ENCODE peak calls at places on chromosomes 12 and 14, in eight cellular contexts. One of them, this sample, is unnamed.

GRCh38 chr14:60590907-60591510 is 58.3 kb downstream of the SIX1 start:
- DNase-seq in GM12865: no peak
- DNase-seq in GM12864: no peak
- DNase-seq in colonic mucosa: no peak
- DNase-seq in brain microvascular endothelial cell: no peak
- DNase-seq in gastrocnemius medialis: no peak
- DNase-seq in AG09309: peak
- DNase-seq in GM23338: peak
- DNase-seq in this sample: peak

GRCh38 chr12:50103767-50104321 is at the start of gene GPD1:
- DNase-seq in gastrocnemius medialis: peak
- DNase-seq in AG09309: no peak
- DNase-seq in colonic mucosa: peak
- DNase-seq in brain microvascular endothelial cell: no peak
- DNase-seq in GM12864: no peak
- DNase-seq in GM23338: peak
- DNase-seq in GM12865: no peak
- DNase-seq in this sample: peak

GRCh38 chr14:58849609-58850008 is 211.8 kb downstream of the DACT1 start:
- DNase-seq in colonic mucosa: no peak
- DNase-seq in AG09309: no peak
- DNase-seq in brain microvascular endothelial cell: no peak
- DNase-seq in GM23338: no peak
- DNase-seq in GM12865: no peak
- DNase-seq in gastrocnemius medialis: no peak
- DNase-seq in GM12864: no peak
- DNase-seq in this sample: no peak

GRCh38 chr14:54683882-54684794 is 117.2 kb downstream of the SAMD4A start:
- DNase-seq in colonic mucosa: peak
- DNase-seq in gastrocnemius medialis: peak
- DNase-seq in GM12864: no peak
- DNase-seq in AG09309: peak
- DNase-seq in GM23338: peak
- DNase-seq in GM12865: no peak
- DNase-seq in brain microvascular endothelial cell: peak
- DNase-seq in this sample: peak

GRCh38 chr14:24258548-24259265 is 4.3 kb downstream of the TGM1 start:
- DNase-seq in GM12864: no peak
- DNase-seq in GM12865: no peak
- DNase-seq in colonic mucosa: no peak
- DNase-seq in gastrocnemius medialis: no peak
- DNase-seq in AG09309: no peak
- DNase-seq in brain microvascular endothelial cell: no peak
- DNase-seq in GM23338: no peak
- DNase-seq in this sample: no peak

GRCh38 chr14:60984225-60984624 is 3.2 kb downstream of the SLC38A6 start:
- DNase-seq in GM23338: no peak
- DNase-seq in colonic mucosa: no peak
- DNase-seq in GM12865: no peak
- DNase-seq in AG09309: no peak
- DNase-seq in brain microvascular endothelial cell: no peak
- DNase-seq in gastrocnemius medialis: no peak
- DNase-seq in GM12864: no peak
- DNase-seq in this sample: no peak

GRCh38 chr12:94867066-94867855 is 136.2 kb downstream of the NDUFA12 start:
- DNase-seq in GM12864: no peak
- DNase-seq in GM12865: peak
- DNase-seq in gastrocnemius medialis: no peak
- DNase-seq in GM23338: no peak
- DNase-seq in colonic mucosa: no peak
- DNase-seq in AG09309: no peak
- DNase-seq in brain microvascular endothelial cell: peak
- DNase-seq in this sample: peak

GRCh38 chr14:64758711-64759554 is 54.7 kb downstream of the PLEKHG3 start:
- DNase-seq in gastrocnemius medialis: no peak
- DNase-seq in GM12864: no peak
- DNase-seq in GM23338: no peak
- DNase-seq in AG09309: peak
- DNase-seq in colonic mucosa: no peak
- DNase-seq in GM12865: no peak
- DNase-seq in brain microvascular endothelial cell: peak
- DNase-seq in this sample: peak

GRCh38 chr14:90483551-90483950 is 86.7 kb downstream of the CALM1 start:
- DNase-seq in gastrocnemius medialis: no peak
- DNase-seq in AG09309: no peak
- DNase-seq in GM23338: peak
- DNase-seq in colonic mucosa: peak
- DNase-seq in GM12864: no peak
- DNase-seq in brain microvascular endothelial cell: no peak
- DNase-seq in GM12865: no peak
- DNase-seq in this sample: no peak

GRCh38 chr12:109182041-109182839 is 65.9 kb downstream of the ACACB start:
- DNase-seq in GM23338: no peak
- DNase-seq in colonic mucosa: no peak
- DNase-seq in GM12865: no peak
- DNase-seq in brain microvascular endothelial cell: no peak
- DNase-seq in GM12864: no peak
- DNase-seq in AG09309: no peak
- DNase-seq in gastrocnemius medialis: no peak
- DNase-seq in this sample: no peak

GRCh38 chr14:29390046-29390841 is 537.4 kb downstream of the PRKD1 start:
- DNase-seq in AG09309: no peak
- DNase-seq in GM12865: no peak
- DNase-seq in GM12864: no peak
- DNase-seq in gastrocnemius medialis: no peak
- DNase-seq in GM23338: peak
- DNase-seq in brain microvascular endothelial cell: no peak
- DNase-seq in colonic mucosa: no peak
- DNase-seq in this sample: peak

GRCh38 chr14:53915364-53916014 is 41.1 kb downstream of the BMP4 start:
- DNase-seq in brain microvascular endothelial cell: no peak
- DNase-seq in AG09309: no peak
- DNase-seq in GM12865: no peak
- DNase-seq in gastrocnemius medialis: no peak
- DNase-seq in GM23338: no peak
- DNase-seq in GM12864: no peak
- DNase-seq in colonic mucosa: no peak
- DNase-seq in this sample: no peak

GRCh38 chr12:114888458-114888857 is 204.5 kb upstream of the TBX3 start:
- DNase-seq in GM12864: no peak
- DNase-seq in gastrocnemius medialis: no peak
- DNase-seq in colonic mucosa: no peak
- DNase-seq in brain microvascular endothelial cell: peak
- DNase-seq in GM12865: no peak
- DNase-seq in GM23338: no peak
- DNase-seq in AG09309: no peak
- DNase-seq in this sample: peak

GRCh38 chr12:53299101-53299453 is 418 bp upstream of the MYG1 start:
- DNase-seq in GM12864: no peak
- DNase-seq in AG09309: no peak
- DNase-seq in colonic mucosa: no peak
- DNase-seq in GM23338: no peak
- DNase-seq in gastrocnemius medialis: no peak
- DNase-seq in GM12865: no peak
- DNase-seq in brain microvascular endothelial cell: peak
- DNase-seq in this sample: peak

GRCh38 chr12:122865268-122866231 is 30.3 kb downstream of the HIP1R start:
- DNase-seq in colonic mucosa: no peak
- DNase-seq in GM12865: peak
- DNase-seq in brain microvascular endothelial cell: no peak
- DNase-seq in gastrocnemius medialis: no peak
- DNase-seq in GM12864: no peak
- DNase-seq in GM23338: peak
- DNase-seq in AG09309: no peak
- DNase-seq in this sample: no peak

GRCh38 chr12:42663621-42664020 is 74.1 kb upstream of the PRICKLE1 start:
- DNase-seq in colonic mucosa: no peak
- DNase-seq in GM23338: no peak
- DNase-seq in AG09309: no peak
- DNase-seq in GM12864: no peak
- DNase-seq in brain microvascular endothelial cell: no peak
- DNase-seq in gastrocnemius medialis: no peak
- DNase-seq in GM12865: no peak
- DNase-seq in this sample: no peak

GRCh38 chr12:89166525-89166934 is 185.8 kb downstream of the DUSP6 start:
- DNase-seq in colonic mucosa: no peak
- DNase-seq in AG09309: no peak
- DNase-seq in gastrocnemius medialis: no peak
- DNase-seq in GM12865: peak
- DNase-seq in brain microvascular endothelial cell: peak
- DNase-seq in GM23338: no peak
- DNase-seq in GM12864: peak
- DNase-seq in this sample: peak

GRCh38 chr14:72715910-72716268 is 178.0 kb downstream of the DPF3 start:
- DNase-seq in brain microvascular endothelial cell: no peak
- DNase-seq in gastrocnemius medialis: peak
- DNase-seq in AG09309: no peak
- DNase-seq in GM12864: no peak
- DNase-seq in GM12865: no peak
- DNase-seq in colonic mucosa: no peak
- DNase-seq in GM23338: no peak
- DNase-seq in this sample: no peak

GRCh38 chr14:92513204-92513965 is at the start of gene RIN3:
- DNase-seq in AG09309: no peak
- DNase-seq in GM12864: no peak
- DNase-seq in brain microvascular endothelial cell: peak
- DNase-seq in GM23338: peak
- DNase-seq in colonic mucosa: peak
- DNase-seq in gastrocnemius medialis: no peak
- DNase-seq in GM12865: peak
- DNase-seq in this sample: peak

GRCh38 chr12:131113562-131113961 is 159.9 kb downstream of the ADGRD1 start:
- DNase-seq in colonic mucosa: no peak
- DNase-seq in GM12864: no peak
- DNase-seq in AG09309: no peak
- DNase-seq in gastrocnemius medialis: peak
- DNase-seq in GM23338: no peak
- DNase-seq in brain microvascular endothelial cell: no peak
- DNase-seq in GM12865: no peak
- DNase-seq in this sample: no peak

GRCh38 chr12:48991247-48992050 is 7.7 kb downstream of the DDN start:
- DNase-seq in AG09309: no peak
- DNase-seq in GM12865: no peak
- DNase-seq in colonic mucosa: no peak
- DNase-seq in gastrocnemius medialis: no peak
- DNase-seq in GM23338: no peak
- DNase-seq in brain microvascular endothelial cell: no peak
- DNase-seq in GM12864: no peak
- DNase-seq in this sample: no peak

GRCh38 chr12:116194935-116195431 is 82.5 kb downstream of the MED13L start:
- DNase-seq in colonic mucosa: no peak
- DNase-seq in GM12864: peak
- DNase-seq in GM12865: peak
- DNase-seq in brain microvascular endothelial cell: no peak
- DNase-seq in GM23338: no peak
- DNase-seq in gastrocnemius medialis: no peak
- DNase-seq in AG09309: no peak
- DNase-seq in this sample: no peak
- TF ChIP-seq CTCF in colonic mucosa: no peak
- TF ChIP-seq CTCF in GM12864: no peak
- TF ChIP-seq CTCF in GM12865: no peak
- TF ChIP-seq CTCF in brain microvascular endothelial cell: no peak
- TF ChIP-seq CTCF in GM23338: no peak
- TF ChIP-seq CTCF in gastrocnemius medialis: no peak
- TF ChIP-seq CTCF in AG09309: no peak
- TF ChIP-seq CTCF in this sample: no peak

DNA sequence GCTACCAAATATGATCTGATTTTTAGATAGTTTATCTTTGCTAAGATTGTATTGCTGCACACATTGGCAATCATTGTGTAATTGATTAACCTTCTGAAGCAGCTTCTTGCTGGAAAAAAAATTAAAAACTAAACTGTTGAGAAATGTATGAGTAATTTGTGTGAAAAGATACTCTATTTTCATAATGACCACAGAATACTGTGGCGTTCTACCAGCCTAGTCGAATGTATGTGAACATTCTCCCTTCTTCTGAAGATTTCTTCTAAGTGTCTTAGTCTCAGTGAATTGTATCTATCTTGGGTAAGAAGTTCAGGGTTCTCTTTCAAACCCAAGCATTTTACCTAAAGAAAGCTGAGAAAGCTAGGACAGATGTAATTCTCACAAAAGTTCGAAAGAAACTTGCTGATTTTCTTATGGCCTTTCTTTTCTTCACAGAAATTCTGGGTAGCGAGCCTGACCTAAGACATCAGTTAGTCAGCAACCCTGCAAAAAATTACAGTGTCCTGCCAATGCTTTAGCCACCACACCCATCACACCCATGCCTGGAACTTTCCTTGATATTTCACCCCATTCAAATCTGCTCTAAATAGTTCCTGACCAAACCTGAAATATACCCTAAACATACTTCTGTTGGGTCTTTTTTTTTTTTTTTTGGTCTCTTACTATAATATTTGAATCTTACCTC is 27.1 kb upstream of the C12orf71 start:
- DNase-seq in GM23338: no peak
- DNase-seq in colonic mucosa: no peak
- DNase-seq in AG09309: no peak
- DNase-seq in brain microvascular endothelial cell: peak
- DNase-seq in GM12864: no peak
- DNase-seq in gastrocnemius medialis: no peak
- DNase-seq in GM12865: no peak
- DNase-seq in this sample: peak
- H3K4me3 ChIP-seq in GM23338: no peak
- H3K4me3 ChIP-seq in colonic mucosa: no peak
- H3K4me3 ChIP-seq in AG09309: no peak
- H3K4me3 ChIP-seq in brain microvascular endothelial cell: no peak
- H3K4me3 ChIP-seq in GM12864: no peak
- H3K4me3 ChIP-seq in gastrocnemius medialis: no peak
- H3K4me3 ChIP-seq in GM12865: no peak
- H3K4me3 ChIP-seq in this sample: no peak

DNA sequence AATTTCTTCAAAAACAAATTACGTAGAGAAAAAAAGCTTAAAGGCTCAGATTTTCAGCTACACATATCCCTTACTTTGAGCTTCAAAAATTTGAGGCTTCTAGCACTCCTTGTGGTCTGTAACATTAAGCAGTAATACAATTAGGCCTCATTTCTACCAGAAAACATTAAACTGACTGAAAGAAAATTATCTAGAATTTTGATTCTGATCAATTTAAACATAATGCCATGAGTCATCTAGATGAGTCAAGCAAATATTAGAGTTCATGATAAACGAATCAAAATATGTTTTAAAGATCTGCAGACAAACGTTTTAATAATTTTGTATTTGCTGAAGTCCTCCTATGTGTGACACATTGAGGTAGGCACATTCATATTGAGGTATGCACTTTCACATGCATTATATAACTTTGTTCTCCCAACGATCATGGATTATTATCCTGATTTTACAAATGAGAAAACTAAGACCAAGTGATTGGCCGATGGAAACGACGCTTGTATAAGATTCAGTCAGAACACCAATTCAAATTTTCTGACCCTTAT is 4.3 kb downstream of the OSBPL8 start:
- DNase-seq in GM12865: no peak
- DNase-seq in GM12864: no peak
- DNase-seq in colonic mucosa: no peak
- DNase-seq in gastrocnemius medialis: no peak
- DNase-seq in brain microvascular endothelial cell: no peak
- DNase-seq in AG09309: no peak
- DNase-seq in GM23338: no peak
- DNase-seq in this sample: peak
- TF ChIP-seq CTCF in GM12865: no peak
- TF ChIP-seq CTCF in GM12864: no peak
- TF ChIP-seq CTCF in colonic mucosa: no peak
- TF ChIP-seq CTCF in gastrocnemius medialis: no peak
- TF ChIP-seq CTCF in brain microvascular endothelial cell: no peak
- TF ChIP-seq CTCF in AG09309: no peak
- TF ChIP-seq CTCF in GM23338: no peak
- TF ChIP-seq CTCF in this sample: peak

GRCh38 chr12:93426406-93426805 is 15.3 kb downstream of the UBE2N start:
- DNase-seq in GM23338: no peak
- DNase-seq in GM12865: peak
- DNase-seq in GM12864: no peak
- DNase-seq in AG09309: no peak
- DNase-seq in brain microvascular endothelial cell: no peak
- DNase-seq in colonic mucosa: no peak
- DNase-seq in gastrocnemius medialis: no peak
- DNase-seq in this sample: no peak
- H3K4me3 ChIP-seq in GM23338: no peak
- H3K4me3 ChIP-seq in GM12865: peak
- H3K4me3 ChIP-seq in GM12864: peak
- H3K4me3 ChIP-seq in AG09309: no peak
- H3K4me3 ChIP-seq in brain microvascular endothelial cell: no peak
- H3K4me3 ChIP-seq in colonic mucosa: no peak
- H3K4me3 ChIP-seq in gastrocnemius medialis: no peak
- H3K4me3 ChIP-seq in this sample: no peak